ENCODE peak calls at places on chromosomes 12 and 14, in seven cellular contexts. W is activated naive CD4-positive, alpha-beta T cell treated with anti-CD3 and anti-CD28 coated beads for 36 hours; Y is GM12891; T is astrocyte; L is sigmoid colon; Z is HepG2; B is stimulated activated CD4-positive, alpha-beta T cell treated with anti-CD3 and anti-CD28 coated beads, Interleukin-2, amount 100 ng/mL, for 48 hours. R is an unnamed sample.

GRCh38 chr12:28097221-28097620 is 93.0 kb upstream of the CCDC91 start:
- DNase-seq in W (no peak), Y (no peak), T (no peak), L (no peak), Z (no peak), B (no peak), R (no peak)

GRCh38 chr14:64201296-64201695 is 92.9 kb downstream of the ESR2 start:
- DNase-seq in W (no peak), Y (no peak), T (no peak), L (no peak), Z (no peak), B (no peak), R (no peak)

GRCh38 chr12:6644903-6645302 is 2.3 kb downstream of the ACRBP start:
- DNase-seq in W (peak), Y (no peak), T (no peak), L (no peak), Z (no peak), B (no peak), R (no peak)

GRCh38 chr14:106850913-106851825 is 1324.8 kb downstream of the TMEM121 start:
- DNase-seq in W (no peak), Y (no peak), T (no peak), L (no peak), Z (no peak), B (no peak), R (no peak)

GRCh38 chr14:96584199-96584906 is 82.2 kb downstream of the PAPOLA start:
- DNase-seq in W (peak), Y (peak), T (no peak), L (peak), Z (peak), B (no peak), R (peak)

GRCh38 chr12:48263617-48264016 is 60.5 kb upstream of the OR10AD1 start:
- DNase-seq in W (no peak), Y (no peak), T (no peak), L (no peak), Z (no peak), B (no peak), R (no peak)

GRCh38 chr12:131190965-131191364 is 237.3 kb downstream of the ADGRD1 start:
- DNase-seq in W (no peak), Y (no peak), T (no peak), L (no peak), Z (no peak), B (no peak), R (no peak)

GRCh38 chr14:79467837-79468236 is 743.5 kb downstream of the DIO2 start:
- DNase-seq in W (no peak), Y (no peak), T (no peak), L (no peak), Z (no peak), B (no peak), R (no peak)

GRCh38 chr12:13289644-13290285 is 93.2 kb downstream of the EMP1 start:
- DNase-seq in W (no peak), Y (no peak), T (peak), L (no peak), Z (no peak), B (no peak), R (no peak)

GRCh38 chr12:75878382-75878720 is 153.2 kb downstream of the PHLDA1 start:
- DNase-seq in W (no peak), Y (no peak), T (no peak), L (no peak), Z (no peak), B (no peak), R (no peak)

GRCh38 chr12:109944975-109945374 is 44.9 kb downstream of the TCHP start:
- DNase-seq in W (no peak), Y (no peak), T (peak), L (no peak), Z (peak), B (no peak), R (no peak)

GRCh38 chr14:30243805-30244204 is 315.2 kb upstream of the G2E3 start:
- DNase-seq in W (no peak), Y (no peak), T (peak), L (no peak), Z (no peak), B (no peak), R (peak)

GRCh38 chr14:100469632-100470522 is 117.3 kb downstream of the BEGAIN start:
- DNase-seq in W (peak), Y (no peak), T (no peak), L (no peak), Z (no peak), B (no peak), R (no peak)

GRCh38 chr12:113955109-113955970 is 10.8 kb downstream of the RBM19 start:
- DNase-seq in W (no peak), Y (no peak), T (no peak), L (no peak), Z (peak), B (no peak), R (peak)

GRCh38 chr12:80056232-80056631 is 43.1 kb upstream of the OTOGL start:
- DNase-seq in W (no peak), Y (no peak), T (no peak), L (no peak), Z (no peak), B (no peak), R (no peak)

GRCh38 chr14:57073986-57074385 is 194.7 kb downstream of the EXOC5 start:
- DNase-seq in W (no peak), Y (no peak), T (no peak), L (no peak), Z (no peak), B (no peak), R (no peak)

GRCh38 chr12:52608826-52609630 is 7.8 kb upstream of the KRT72 start:
- DNase-seq in W (peak), Y (no peak), T (no peak), L (no peak), Z (no peak), B (no peak), R (no peak)

GRCh38 chr14:99716850-99717681 is 33.0 kb downstream of the CYP46A1 start:
- DNase-seq in W (no peak), Y (no peak), T (no peak), L (no peak), Z (no peak), B (no peak), R (no peak)

GRCh38 chr12:32587536-32588346 is 91.4 kb upstream of the DNM1L start:
- DNase-seq in W (no peak), Y (no peak), T (no peak), L (no peak), Z (no peak), B (no peak), R (no peak)

GRCh38 chr14:67704484-67705089 is 2.9 kb downstream of the RDH12 start:
- DNase-seq in W (peak), Y (no peak), T (peak), L (no peak), Z (peak), B (no peak), R (peak)

GRCh38 chr12:29610473-29611174 is 113.1 kb upstream of the OVCH1 start:
- DNase-seq in W (no peak), Y (no peak), T (no peak), L (no peak), Z (no peak), B (no peak), R (no peak)